ENCODE peak calls at places on chromosome 11, in six cellular contexts. M, Z, K, P, W and R are unnamed samples.
A peak's percentile ranks its signal among the peaks of the same experiment; 100 is the strongest.

GRCh38 chr11:58621586-58622262 is 741 bp upstream of the CNTF start:
- DNase-seq in M (no peak), Z (no peak), K (no peak), P (no peak), W (no peak), R (no peak)

GRCh38 chr11:132245558-132246385 is 875.4 kb downstream of the NTM start:
- DNase-seq in M (no peak), Z (no peak), K (no peak), P (no peak), W (no peak), R (peak; percentile 42)

GRCh38 chr11:15800121-15800800 is 556.1 kb downstream of the SOX6 start:
- DNase-seq in M (peak; percentile 86), Z (peak; percentile 86), K (peak; percentile 16), P (no peak), W (no peak), R (no peak)

GRCh38 chr11:29809121-29809520 is 207.7 kb downstream of the KCNA4 start:
- DNase-seq in M (no peak), Z (no peak), K (peak; percentile 6), P (no peak), W (no peak), R (no peak)

GRCh38 chr11:63512816-63513215 is 6.9 kb downstream of the LGALS12 start:
- DNase-seq in M (no peak), Z (no peak), K (no peak), P (no peak), W (no peak), R (no peak)

GRCh38 chr11:70244698-70245097 is 25.8 kb upstream of the PPFIA1 start:
- DNase-seq in M (peak; percentile 98), Z (peak; percentile 92), K (no peak), P (no peak), W (no peak), R (no peak)

GRCh38 chr11:131906963-131907362 is 536.5 kb downstream of the NTM start:
- DNase-seq in M (no peak), Z (no peak), K (peak; percentile 51), P (no peak), W (no peak), R (no peak)

GRCh38 chr11:22510010-22510409 is 115.6 kb downstream of the FANCF start:
- DNase-seq in M (no peak), Z (no peak), K (no peak), P (no peak), W (no peak), R (no peak)

GRCh38 chr11:34359548-34359891 is 1.7 kb upstream of the ABTB2 start:
- DNase-seq in M (no peak), Z (no peak), K (no peak), P (no peak), W (no peak), R (no peak)

GRCh38 chr11:34431979-34432378 is 6.8 kb upstream of the CAT start:
- DNase-seq in M (no peak), Z (no peak), K (no peak), P (no peak), W (no peak), R (no peak)

GRCh38 chr11:117898059-117898458 is 21.6 kb upstream of the FXYD6 start:
- DNase-seq in M (no peak), Z (no peak), K (no peak), P (no peak), W (no peak), R (no peak)

GRCh38 chr11:88304352-88304751 is 33.2 kb downstream of the CTSC start:
- DNase-seq in M (no peak), Z (no peak), K (no peak), P (no peak), W (no peak), R (no peak)

GRCh38 chr11:120589376-120589775 is 77.8 kb downstream of the GRIK4 start:
- DNase-seq in M (no peak), Z (no peak), K (no peak), P (no peak), W (no peak), R (no peak)

GRCh38 chr11:32032478-32032877 is 58.4 kb upstream of the RCN1 start:
- DNase-seq in M (no peak), Z (no peak), K (no peak), P (no peak), W (no peak), R (no peak)

GRCh38 chr11:27153136-27153535 is 112.5 kb downstream of the BBOX1 start:
- DNase-seq in M (no peak), Z (no peak), K (no peak), P (no peak), W (no peak), R (no peak)

GRCh38 chr11:16833026-16833425 is 94.6 kb downstream of the C11orf58 start:
- DNase-seq in M (no peak), Z (no peak), K (peak; percentile 16), P (no peak), W (no peak), R (no peak)

GRCh38 chr11:10725114-10725906 is 25.7 kb upstream of the CTR9 start:
- DNase-seq in M (peak; percentile 86), Z (peak; percentile 86), K (no peak), P (no peak), W (no peak), R (no peak)

GRCh38 chr11:134289789-134290188 is 13.6 kb downstream of the GLB1L3 start:
- DNase-seq in M (no peak), Z (no peak), K (no peak), P (no peak), W (no peak), R (peak; percentile 49)

GRCh38 chr11:26904801-26905200 is 89.1 kb upstream of the FIBIN start:
- DNase-seq in M (no peak), Z (no peak), K (no peak), P (no peak), W (no peak), R (no peak)

GRCh38 chr11:112558691-112559090 is 298.0 kb upstream of the PLET1 start:
- DNase-seq in M (peak; percentile 43), Z (no peak), K (no peak), P (no peak), W (no peak), R (no peak)

GRCh38 chr11:112085822-112086421 is 634 bp downstream of the TIMM8B start:
- DNase-seq in M (peak; percentile 17), Z (peak; percentile 46), K (peak; percentile 36), P (no peak), W (peak; percentile 50), R (no peak)

GRCh38 chr11:62508336-62509058 is 38.1 kb downstream of the AHNAK start:
- DNase-seq in M (peak; percentile 36), Z (peak; percentile 92), K (peak; percentile 97), P (peak; percentile 61), W (peak; percentile 77), R (peak; percentile 85)

GRCh38 chr11:12164061-12165014 is 53.9 kb downstream of the MICAL2 start:
- DNase-seq in M (peak; percentile 91), Z (peak; percentile 95), K (no peak), P (no peak), W (no peak), R (no peak)

GRCh38 chr11:12161603-12162350 is 51.4 kb downstream of the MICAL2 start:
- DNase-seq in M (no peak), Z (no peak), K (no peak), P (no peak), W (no peak), R (no peak)

GRCh38 chr11:12163181-12163841 is 52.9 kb downstream of the MICAL2 start:
- DNase-seq in M (peak; percentile 82), Z (peak; percentile 96), K (peak; percentile 63), P (no peak), W (no peak), R (no peak)

GRCh38 chr11:12161137-12161536 is 50.7 kb downstream of the MICAL2 start:
- DNase-seq in M (no peak), Z (no peak), K (no peak), P (no peak), W (no peak), R (no peak)

GRCh38 chr11:12162652-12163051 is 52.3 kb downstream of the MICAL2 start:
- DNase-seq in M (no peak), Z (no peak), K (no peak), P (no peak), W (no peak), R (no peak)
- H3K4me1 ChIP-seq in M (peaks cover 54% of the 10 kb centered on the region), Z (peaks cover 53% of the 10 kb centered on the region), K (peaks cover 3% of the 10 kb centered on the region), P (no peaks in the 10 kb centered on the region), W (no peaks in the 10 kb centered on the region), R (no peaks in the 10 kb centered on the region)

DNA sequence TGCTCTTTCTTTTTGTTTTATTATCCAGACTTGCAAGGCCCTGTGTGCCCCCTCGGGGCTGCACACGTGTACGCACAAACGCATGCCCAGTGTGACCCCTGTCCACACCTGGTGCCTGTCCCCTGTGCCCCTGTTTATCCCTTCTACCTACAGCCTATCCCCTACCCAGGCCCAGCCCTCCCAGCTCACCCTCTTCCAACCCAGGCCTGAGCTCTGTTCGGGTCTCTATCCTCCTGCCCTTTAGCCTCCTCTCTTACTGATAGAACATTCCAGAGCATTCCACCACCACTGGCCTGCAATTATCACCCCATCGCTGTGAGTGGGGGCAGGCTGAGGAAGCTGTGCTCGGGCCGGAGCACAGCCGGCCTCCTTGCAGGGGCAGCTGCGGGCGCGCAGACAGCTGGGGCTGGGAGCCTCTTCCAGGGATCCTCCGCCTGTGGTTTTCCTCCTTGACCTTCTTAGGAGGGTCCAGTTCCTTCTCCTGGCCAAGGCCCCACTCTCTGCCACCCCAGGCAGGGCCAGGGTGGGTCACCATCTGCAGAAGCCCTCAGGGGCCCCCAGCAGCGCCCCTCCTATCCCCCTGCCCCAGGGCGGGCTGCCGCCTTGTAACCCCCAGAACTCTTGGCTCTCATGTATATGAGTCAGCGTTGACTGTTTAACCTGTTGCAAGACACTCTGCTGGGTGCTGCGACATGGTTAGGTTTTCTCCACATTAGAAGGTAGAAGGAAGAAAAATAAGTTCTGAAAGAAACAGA is 41.8 kb upstream of the KCNQ1OT1 start:
- DNase-seq in M (peak; percentile 74), Z (peak; percentile 89), K (peak; percentile 60), P (no peak), W (no peak), R (no peak)
- H2BK120ac ChIP-seq in M (peak overlapping the region; percentile 57), Z (peak overlapping the region; percentile 83), K (no peak overlapping the region), P (no peak overlapping the region), W (no peak overlapping the region), R (no peak overlapping the region)

DNA sequence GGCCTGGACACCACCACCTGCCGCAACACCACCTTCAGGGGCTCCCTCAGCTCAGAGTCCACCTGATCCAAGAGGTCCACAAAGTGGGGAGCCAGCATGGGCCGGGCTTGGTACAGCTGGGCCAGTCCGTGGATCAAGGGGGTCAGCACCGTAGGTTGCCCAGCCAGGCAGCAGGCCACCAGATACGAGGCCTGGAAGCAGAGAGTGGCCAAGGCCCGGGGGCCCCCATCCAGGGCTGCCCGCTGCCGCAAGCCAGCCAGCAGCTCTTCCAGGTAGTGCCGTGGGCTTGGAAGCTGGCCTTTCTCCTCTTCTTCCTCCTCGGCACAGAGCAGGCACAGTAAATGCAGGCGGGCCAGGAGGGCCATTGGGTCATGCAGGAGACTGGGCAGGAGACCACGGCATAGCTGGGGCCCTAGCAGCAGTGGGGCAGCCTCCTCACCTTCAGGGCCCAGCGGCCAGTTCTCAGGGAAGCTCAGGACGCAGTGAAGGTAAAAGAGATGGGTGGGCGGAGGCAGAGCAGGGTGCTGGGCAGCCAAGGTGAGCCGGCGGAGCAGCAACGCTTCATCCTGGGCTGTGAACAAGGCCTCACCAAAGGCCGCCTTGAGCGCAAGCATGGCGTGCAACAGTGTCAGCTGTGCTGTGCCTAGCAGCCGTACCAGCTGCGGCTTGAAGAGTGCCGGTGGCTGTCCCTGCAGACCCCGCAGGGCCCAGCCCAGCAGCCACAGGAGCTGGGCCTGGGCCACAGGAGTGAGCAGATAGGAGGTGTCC is 1.7 kb downstream of the AP5B1 start:
- DNase-seq in M (no peak), Z (no peak), K (no peak), P (no peak), W (no peak), R (no peak)
- H4K8ac ChIP-seq in M (no peak overlapping the region), Z (no peak overlapping the region), K (no peak overlapping the region), P (no peak overlapping the region), W (peak overlapping the region; percentile 80), R (no peak overlapping the region)

GRCh38 chr11:1504581-1505290 is 18.2 kb upstream of the MOB2 start:
- DNase-seq in M (no peak), Z (no peak), K (no peak), P (no peak), W (no peak), R (no peak)
- H3K4me1 ChIP-seq in M (no peaks in the 10 kb centered on the region), Z (peaks cover 6% of the 10 kb centered on the region), K (peaks cover 3% of the 10 kb centered on the region), P (peaks cover 5% of the 10 kb centered on the region), W (peaks cover 10% of the 10 kb centered on the region), R (peaks cover 2% of the 10 kb centered on the region)